ENCODE peak calls at places on chromosomes 2 and 18, in five cellular contexts. C is psoas muscle; Z is HTR-8/SVneo; I is left colon; G is CD4-positive, alpha-beta T cell. W is an unnamed sample.

GRCh38 chr2:45793998-45794720 is 142.7 kb downstream of the PRKCE start:
- DNase-seq in C (no peak), Z (no peak), I (no peak), G (no peak), W (no peak)

GRCh38 chr2:57209799-57210198 is 836.8 kb upstream of the VRK2 start:
- DNase-seq in C (no peak), Z (no peak), I (no peak), G (no peak), W (no peak)

GRCh38 chr2:70607121-70607551 is 53.5 kb upstream of the TGFA start:
- DNase-seq in C (no peak), Z (no peak), I (no peak), G (no peak), W (no peak)

GRCh38 chr2:50535971-50536759 is 495.8 kb downstream of the NRXN1 start:
- DNase-seq in C (no peak), Z (peak; percentile 10), I (no peak), G (no peak), W (no peak)

GRCh38 chr2:105644174-105644980 is 100.3 kb upstream of the NCK2 start:
- DNase-seq in C (no peak), Z (no peak), I (no peak), G (no peak), W (no peak)

GRCh38 chr2:100802076-100802475 is 17.9 kb upstream of the NPAS2 start:
- DNase-seq in C (no peak), Z (no peak), I (no peak), G (no peak), W (no peak)

GRCh38 chr18:43578636-43579203 is 301.4 kb upstream of the SYT4 start:
- DNase-seq in C (no peak), Z (no peak), I (no peak), G (no peak), W (no peak)

GRCh38 chr18:79851489-79851888 is 53.8 kb downstream of the KCNG2 start:
- DNase-seq in C (no peak), Z (no peak), I (no peak), G (no peak), W (no peak)

GRCh38 chr2:95058466-95058988 is 33.0 kb downstream of the MAL start:
- DNase-seq in C (no peak), Z (no peak), I (no peak), G (no peak), W (no peak)

GRCh38 chr2:27270680-27271079 is 4.6 kb upstream of the DNAJC5G start:
- DNase-seq in C (no peak), Z (no peak), I (no peak), G (no peak), W (no peak)

GRCh38 chr2:69164379-69164778 is 151.4 kb downstream of the ANTXR1 start:
- DNase-seq in C (no peak), Z (no peak), I (no peak), G (no peak), W (no peak)

GRCh38 chr2:238123991-238124470 is 14.4 kb upstream of the KLHL30 start:
- DNase-seq in C (peak; percentile 29), Z (no peak), I (no peak), G (no peak), W (no peak)

GRCh38 chr2:43464546-43464945 is 131.3 kb downstream of the THADA start:
- DNase-seq in C (peak; percentile 55), Z (no peak), I (peak; percentile 25), G (no peak), W (no peak)

GRCh38 chr2:229980440-229981184 is 58.3 kb downstream of the FBXO36 start:
- DNase-seq in C (peak; percentile 69), Z (peak; percentile 61), I (peak; percentile 34), G (no peak), W (peak; percentile 20)

GRCh38 chr2:76953733-76954347 is 568.3 kb downstream of the LRRTM4 start:
- DNase-seq in C (no peak), Z (no peak), I (no peak), G (no peak), W (peak; percentile 40)

GRCh38 chr2:118254117-118254516 is 165.8 kb downstream of the INSIG2 start:
- DNase-seq in C (no peak), Z (no peak), I (no peak), G (no peak), W (no peak)

GRCh38 chr2:29910465-29910864 is 10.9 kb downstream of the ALK start:
- DNase-seq in C (no peak), Z (no peak), I (no peak), G (no peak), W (no peak)

GRCh38 chr18:3526421-3527354 is 76.7 kb downstream of the TGIF1 start:
- DNase-seq in C (no peak), Z (no peak), I (no peak), G (no peak), W (no peak)

GRCh38 chr2:98009887-98010760 is 14.4 kb upstream of the TMEM131 start:
- DNase-seq in C (no peak), Z (no peak), I (no peak), G (no peak), W (no peak)

GRCh38 chr2:173298536-173299097 is 56.1 kb upstream of the CDCA7 start:
- DNase-seq in C (no peak), Z (no peak), I (no peak), G (no peak), W (peak; percentile 13)

GRCh38 chr2:71452565-71452964 is 796 bp upstream of the DYSF start:
- DNase-seq in C (peak; percentile 90), Z (peak; percentile 86), I (no peak), G (no peak), W (no peak)

GRCh38 chr2:47016172-47016913 is 100.7 kb upstream of the MCFD2 start:
- DNase-seq in C (peak; percentile 86), Z (peak; percentile 96), I (peak; percentile 59), G (no peak), W (peak; percentile 30)

GRCh38 chr2:175008801-175009495 is 3.8 kb upstream of the CHN1 start:
- DNase-seq in C (no peak), Z (no peak), I (no peak), G (no peak), W (no peak)

GRCh38 chr2:167550448-167550847 is 662.2 kb downstream of the XIRP2 start:
- DNase-seq in C (no peak), Z (peak; percentile 3), I (no peak), G (no peak), W (no peak)

GRCh38 chr18:35672897-35673296 is 91.4 kb downstream of the GALNT1 start:
- DNase-seq in C (no peak), Z (no peak), I (peak; percentile 27), G (no peak), W (peak; percentile 69)

GRCh38 chr2:236088368-236089057 is 79.7 kb downstream of the GBX2 start:
- DNase-seq in C (no peak), Z (no peak), I (no peak), G (no peak), W (no peak)

GRCh38 chr2:100041946-100042345 is 100.4 kb downstream of the AFF3 start:
- DNase-seq in C (no peak), Z (no peak), I (no peak), G (no peak), W (no peak)

GRCh38 chr2:239774142-239774462 is 251.0 kb downstream of the NDUFA10 start:
- DNase-seq in C (no peak), Z (no peak), I (peak; percentile 1), G (no peak), W (no peak)

GRCh38 chr2:37919631-37920032 is 5.5 kb upstream of the RMDN2 start:
- DNase-seq in C (no peak), Z (no peak), I (no peak), G (no peak), W (peak; percentile 54)

GRCh38 chr2:113164234-113164929 is 9.4 kb upstream of the PSD4 start:
- DNase-seq in C (no peak), Z (no peak), I (no peak), G (no peak), W (peak; percentile 16)

GRCh38 chr2:193841389-193842150 is 1646.8 kb upstream of the TMEFF2 start:
- DNase-seq in C (no peak), Z (no peak), I (no peak), G (no peak), W (no peak)

GRCh38 chr2:236546561-236546961 is 23.1 kb upstream of the ACKR3 start:
- DNase-seq in C (no peak), Z (no peak), I (no peak), G (peak; percentile 25), W (no peak)

GRCh38 chr2:45223531-45223930 is 214.3 kb upstream of the SIX2 start:
- DNase-seq in C (no peak), Z (no peak), I (no peak), G (no peak), W (no peak)

GRCh38 chr2:215796160-215796559 is 217.2 kb downstream of the MREG start:
- DNase-seq in C (no peak), Z (no peak), I (no peak), G (no peak), W (peak; percentile 40)

GRCh38 chr2:190655570-190655969 is 6.7 kb downstream of the NAB1 start:
- DNase-seq in C (no peak), Z (no peak), I (no peak), G (no peak), W (no peak)